ENCODE peak calls at places on chromosomes 7 and 10, in nine cellular contexts. P is HFF-Myc; Q is GM23338; J is uterus; H is omental fat pad; G is memory B cell; U is left cardiac atrium; V is CD4-positive, alpha-beta memory T cell; A is NCI-H2081. W is an unnamed sample.

GRCh38 chr10:61633665-61634064 is 29.1 kb upstream of the CABCOCO1 start:
- DNase-seq in P (no peak), Q (no peak), J (no peak), H (no peak), G (no peak), U (no peak), V (no peak), A (no peak), W (no peak)

GRCh38 chr10:14186245-14186644 is 144.5 kb downstream of the FRMD4A start:
- DNase-seq in P (no peak), Q (peak), J (no peak), H (no peak), G (no peak), U (no peak), V (peak), A (no peak), W (no peak)

GRCh38 chr7:136133491-136133990 is 156.4 kb upstream of the MTPN start:
- DNase-seq in P (no peak), Q (peak), J (no peak), H (no peak), G (no peak), U (no peak), V (no peak), A (peak), W (no peak)

GRCh38 chr10:118729641-118730258 is 25.0 kb downstream of the CACUL1 start:
- DNase-seq in P (no peak), Q (no peak), J (no peak), H (no peak), G (no peak), U (no peak), V (peak), A (no peak), W (no peak)

GRCh38 chr7:29569648-29570047 is 6.0 kb downstream of the PRR15 start:
- DNase-seq in P (no peak), Q (peak), J (no peak), H (no peak), G (no peak), U (no peak), V (no peak), A (peak), W (no peak)

GRCh38 chr7:28041508-28042314 is 138.9 kb downstream of the JAZF1 start:
- DNase-seq in P (no peak), Q (no peak), J (no peak), H (no peak), G (no peak), U (no peak), V (no peak), A (no peak), W (no peak)

GRCh38 chr7:26490631-26491624 is 199.3 kb downstream of the SNX10 start:
- DNase-seq in P (no peak), Q (no peak), J (no peak), H (no peak), G (no peak), U (no peak), V (no peak), A (no peak), W (peak)

GRCh38 chr10:29304259-29305030 is 15.6 kb downstream of the LYZL1 start:
- DNase-seq in P (peak), Q (peak), J (peak), H (peak), G (peak), U (peak), V (no peak), A (peak), W (peak)

GRCh38 chr7:128755816-128756476 is 16.8 kb downstream of the CALU start:
- DNase-seq in P (peak), Q (no peak), J (peak), H (no peak), G (no peak), U (no peak), V (no peak), A (no peak), W (no peak)

GRCh38 chr10:110215751-110216150 is 8.3 kb downstream of the MXI1 start:
- DNase-seq in P (no peak), Q (no peak), J (no peak), H (no peak), G (no peak), U (no peak), V (no peak), A (no peak), W (no peak)

GRCh38 chr10:73641272-73642060 is at the start of gene MYOZ1:
- DNase-seq in P (no peak), Q (peak), J (no peak), H (no peak), G (no peak), U (no peak), V (no peak), A (no peak), W (no peak)

GRCh38 chr10:87674963-87675362 is 15.3 kb downstream of the PAPSS2 start:
- DNase-seq in P (no peak), Q (no peak), J (no peak), H (no peak), G (no peak), U (no peak), V (no peak), A (no peak), W (no peak)

GRCh38 chr7:362416-363096 is 72.6 kb downstream of the FOXL3 start:
- DNase-seq in P (no peak), Q (no peak), J (no peak), H (no peak), G (no peak), U (peak), V (peak), A (no peak), W (no peak)

GRCh38 chr7:7868245-7868899 is 100.2 kb upstream of the GLCCI1 start:
- DNase-seq in P (no peak), Q (no peak), J (no peak), H (no peak), G (no peak), U (no peak), V (no peak), A (no peak), W (no peak)

GRCh38 chr7:16078076-16078952 is 343.0 kb downstream of the CRPPA start:
- DNase-seq in P (peak), Q (peak), J (no peak), H (no peak), G (no peak), U (no peak), V (no peak), A (peak), W (no peak)

GRCh38 chr10:110437351-110437605 is 60.4 kb upstream of the DUSP5 start:
- DNase-seq in P (no peak), Q (no peak), J (no peak), H (no peak), G (no peak), U (no peak), V (no peak), A (no peak), W (no peak)

GRCh38 chr10:95742529-95742884 is 13.5 kb upstream of the ENTPD1 start:
- DNase-seq in P (no peak), Q (no peak), J (no peak), H (no peak), G (no peak), U (peak), V (no peak), A (peak), W (no peak)